ENCODE peak calls at places on chromosome 5, in four cellular contexts. E, A, V and U are unnamed samples.

GRCh38 chr5:172093965-172094364 is 87.5 kb upstream of the FBXW11 start:
- DNase-seq in V (peak; percentile 71), A (no peak), E (no peak), U (no peak)

GRCh38 chr5:172303090-172303995 is 19.8 kb upstream of the UBTD2 start:
- DNase-seq in V (no peak), A (no peak), E (no peak), U (no peak)

GRCh38 chr5:77630246-77631165 is 8.0 kb downstream of the OTP start:
- DNase-seq in E (peak; percentile 85), A (peak; percentile 83), V (peak; percentile 82), U (peak; percentile 38)

GRCh38 chr5:123809594-123810172 is 297.7 kb downstream of the CSNK1G3 start:
- DNase-seq in V (no peak), A (no peak), E (no peak), U (no peak)

GRCh38 chr5:14810282-14810681 is 61.3 kb downstream of the ANKH start:
- DNase-seq in E (no peak), V (no peak), A (no peak), U (no peak)

GRCh38 chr5:159017787-159018186 is 81.9 kb downstream of the EBF1 start:
- DNase-seq in E (peak; percentile 24), V (peak; percentile 43), A (peak; percentile 70), U (no peak)

GRCh38 chr5:140259509-140259908 is 43.4 kb downstream of the PFDN1 start:
- DNase-seq in E (no peak), V (no peak), A (peak; percentile 23), U (no peak)

GRCh38 chr5:126594676-126595485 is at the start of gene ALDH7A1:
- DNase-seq in A (peak; percentile 99), V (peak; percentile 93), E (peak; percentile 97), U (peak; percentile 77)

GRCh38 chr5:155098433-155098832 is 84.9 kb downstream of the KIF4B start:
- DNase-seq in A (no peak), V (no peak), E (no peak), U (no peak)

GRCh38 chr5:169296456-169297220 is 4.3 kb downstream of the SLIT3 start:
- DNase-seq in A (no peak), E (no peak), V (no peak), U (peak; percentile 45)

GRCh38 chr5:176365663-176366574 is 632 bp downstream of the ARL10 start:
- DNase-seq in E (no peak), A (peak; percentile 83), V (peak; percentile 96), U (no peak)

GRCh38 chr5:24623018-24623417 is 21.8 kb downstream of the CDH10 start:
- DNase-seq in V (no peak), E (no peak), A (peak; percentile 17), U (no peak)

GRCh38 chr5:73764586-73764985 is 138.6 kb downstream of the ARHGEF28 start:
- DNase-seq in A (no peak), E (peak; percentile 71), V (no peak), U (peak; percentile 92)

GRCh38 chr5:103511554-103511885 is 51.1 kb downstream of the NUDT12 start:
- DNase-seq in E (no peak), V (no peak), A (no peak), U (no peak)

GRCh38 chr5:113713051-113713450 is 199.6 kb downstream of the YTHDC2 start:
- DNase-seq in V (no peak), A (no peak), E (no peak), U (no peak)

GRCh38 chr5:142117579-142118420 is 9.2 kb downstream of the NDFIP1 start:
- DNase-seq in A (no peak), E (no peak), V (no peak), U (no peak)
- H3K4me1 ChIP-seq in A (peaks cover 22% of the 10 kb centered on the region), E (peaks cover 11% of the 10 kb centered on the region), V (peaks cover 9% of the 10 kb centered on the region), U (no peaks in the 10 kb centered on the region)

DNA sequence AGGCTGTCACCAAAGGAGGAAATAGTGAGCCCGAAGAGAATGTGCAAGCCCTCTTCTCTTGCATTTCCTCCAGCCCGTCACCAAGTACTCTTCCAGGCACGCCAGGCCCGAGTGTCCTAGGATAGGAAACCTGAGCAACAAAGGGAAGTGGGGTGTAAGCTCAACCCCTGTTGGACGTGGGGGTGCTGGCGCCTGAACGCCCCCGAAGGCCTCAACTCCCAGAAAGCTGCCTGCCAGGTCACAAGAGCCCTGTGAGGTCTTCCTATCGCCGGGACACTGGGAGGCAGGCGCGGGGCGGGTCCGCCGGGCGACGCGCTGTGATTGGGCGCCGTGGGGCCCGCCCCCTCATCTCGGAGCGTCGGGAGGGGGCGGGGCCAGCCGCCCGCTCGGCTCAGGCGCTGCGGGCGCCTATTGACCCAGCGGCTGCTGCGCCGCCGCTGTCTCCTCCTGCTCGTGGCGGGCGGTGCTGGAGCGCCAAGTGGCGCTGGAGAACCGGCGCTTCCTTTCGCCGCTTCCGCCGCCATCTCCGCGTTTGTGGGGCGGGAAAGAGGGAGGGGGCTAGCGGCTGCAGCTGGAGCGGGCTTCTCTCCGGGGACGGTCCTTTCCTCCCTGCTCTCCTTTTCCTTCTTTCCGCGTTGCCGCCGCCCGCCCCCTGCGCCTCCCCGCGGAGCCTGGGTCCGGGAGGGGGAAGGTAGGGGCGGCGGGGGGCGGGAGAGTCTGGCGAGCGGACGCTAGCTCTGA is 558 bp upstream of the MAN2A1 start:
- DNase-seq in V (peak; percentile 96), E (peak; percentile 66), A (peak; percentile 93), U (no peak)
- TF ChIP-seq REST in V (peak; percentile 13), E (no peak), A (no peak), U (no peak)

DNA sequence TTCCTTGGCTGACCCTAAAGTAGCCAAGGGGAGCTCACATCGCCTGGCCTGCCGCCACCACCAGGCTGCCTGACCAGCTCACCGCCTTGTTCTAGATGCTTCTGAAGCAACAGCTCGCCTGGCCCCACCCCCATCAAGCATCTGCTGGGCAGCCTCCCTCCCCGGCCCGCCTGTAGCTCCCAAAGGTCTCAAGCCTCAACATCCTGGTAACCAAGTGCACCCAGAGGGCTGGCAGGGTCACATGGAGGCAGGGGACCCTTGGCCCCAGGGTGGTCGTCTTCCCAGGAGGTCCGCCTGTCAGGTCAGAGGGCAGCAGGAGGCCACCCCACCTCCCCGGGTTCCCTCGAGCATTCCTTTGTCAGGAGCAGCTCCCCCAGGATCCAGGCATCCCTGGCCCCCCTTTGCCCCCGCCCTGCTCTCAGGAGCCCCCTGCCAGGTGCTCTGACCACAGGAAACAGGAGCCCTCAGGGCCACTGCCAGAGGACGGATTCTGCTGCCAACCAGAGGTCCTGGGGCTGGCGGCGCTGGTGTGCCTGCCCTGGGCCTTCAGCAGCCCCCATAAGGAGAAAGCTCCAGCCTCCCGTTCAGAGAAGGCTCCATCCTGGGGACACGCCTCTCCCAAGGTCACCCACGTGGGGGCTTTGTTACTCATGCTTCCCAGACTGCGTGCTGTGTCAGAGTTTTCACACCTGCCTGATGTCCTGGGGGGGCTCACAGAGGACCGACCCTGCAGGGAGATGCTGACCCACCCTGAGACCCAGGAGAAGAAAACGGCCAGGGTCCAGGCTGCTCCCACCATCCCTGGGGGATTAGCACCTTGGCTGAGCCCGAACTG is 3.5 kb upstream of the LRRC14B start:
- DNase-seq in A (no peak), E (no peak), V (no peak), U (no peak)
- H3K27ac ChIP-seq in A (no peak overlapping the region), E (no peak overlapping the region), V (no peak overlapping the region), U (peak overlapping the region; percentile 69)

DNA sequence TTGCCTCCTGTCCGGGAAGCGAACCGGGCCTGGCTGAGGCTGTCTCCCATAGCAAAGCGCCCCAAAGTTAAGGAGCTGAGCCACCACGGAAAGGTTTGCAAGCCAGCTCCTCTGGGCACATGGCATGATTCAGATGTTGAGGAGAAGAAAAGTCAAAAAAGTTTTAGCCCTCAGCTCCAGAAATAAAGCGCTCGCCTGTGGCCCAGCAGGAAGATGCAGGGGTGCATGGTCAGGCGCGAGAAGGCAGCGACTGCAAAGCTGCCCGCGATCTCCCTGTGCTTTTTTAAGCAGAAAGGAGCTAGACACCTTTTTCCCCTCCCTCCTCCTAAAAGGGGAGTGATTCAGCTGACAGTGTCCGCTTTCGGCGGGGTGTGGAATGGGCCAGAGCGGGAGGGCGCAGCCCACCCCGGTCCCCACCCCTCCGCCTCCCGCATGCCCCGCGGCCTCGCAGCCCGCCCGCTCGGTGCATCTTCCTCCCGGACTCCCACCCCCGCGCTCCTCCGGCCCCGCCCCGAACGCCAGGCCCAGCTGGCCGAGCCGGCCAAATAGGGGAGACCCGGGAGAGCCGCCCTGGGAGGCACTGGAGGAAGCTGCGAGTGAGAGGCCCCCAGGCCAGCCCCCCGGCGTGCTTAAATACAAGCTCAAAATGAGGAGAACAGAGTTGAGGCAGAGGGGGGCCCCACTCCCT is at the start of gene ADAMTS12:
- DNase-seq in V (peak; percentile 60), A (peak; percentile 71), E (no peak), U (no peak)
- H3K4me1 ChIP-seq in V (peaks cover 3% of the 10 kb centered on the region), A (peaks cover 36% of the 10 kb centered on the region), E (peaks cover 41% of the 10 kb centered on the region), U (no peaks in the 10 kb centered on the region)

DNA sequence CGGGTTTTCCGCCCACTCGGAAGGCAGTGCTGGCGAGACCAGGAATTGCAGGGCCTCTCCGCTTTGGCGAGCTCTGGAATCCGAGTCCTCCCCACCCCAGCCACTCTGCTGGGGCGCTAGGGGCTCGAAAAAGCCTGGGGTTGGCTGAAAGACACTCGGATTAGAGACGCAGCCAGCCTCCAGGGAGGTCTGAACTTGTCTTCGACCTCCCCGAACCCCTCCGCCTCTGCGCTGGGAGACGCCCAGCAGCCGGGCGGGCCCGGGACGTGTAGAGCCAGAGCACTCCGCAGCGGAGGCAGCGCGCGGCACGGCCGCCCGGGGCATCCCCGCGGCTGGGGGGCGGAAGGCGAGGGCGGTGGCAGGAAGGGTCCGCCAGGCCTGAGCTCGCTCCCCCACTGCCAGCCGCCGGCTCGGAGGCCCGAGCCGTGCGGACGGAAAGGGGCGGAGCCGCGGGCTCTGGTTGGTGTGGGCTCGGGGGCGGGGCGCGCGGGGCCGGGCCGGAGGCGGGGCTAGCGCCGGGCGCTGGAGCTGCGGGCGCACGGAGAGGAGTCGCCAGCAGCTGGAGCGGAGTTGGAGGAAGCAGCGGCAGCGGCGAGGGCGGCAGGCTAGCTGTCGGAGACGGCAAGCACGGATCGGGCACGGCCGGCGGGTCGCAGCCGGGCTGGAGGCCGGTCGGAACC is at the start of gene PIK3R1:
- DNase-seq in A (peak; percentile 95), V (peak; percentile 96), E (peak; percentile 88), U (peak; percentile 38)
- TF ChIP-seq REST in A (no peak), V (no peak), E (peak; percentile 47), U (no peak)

DNA sequence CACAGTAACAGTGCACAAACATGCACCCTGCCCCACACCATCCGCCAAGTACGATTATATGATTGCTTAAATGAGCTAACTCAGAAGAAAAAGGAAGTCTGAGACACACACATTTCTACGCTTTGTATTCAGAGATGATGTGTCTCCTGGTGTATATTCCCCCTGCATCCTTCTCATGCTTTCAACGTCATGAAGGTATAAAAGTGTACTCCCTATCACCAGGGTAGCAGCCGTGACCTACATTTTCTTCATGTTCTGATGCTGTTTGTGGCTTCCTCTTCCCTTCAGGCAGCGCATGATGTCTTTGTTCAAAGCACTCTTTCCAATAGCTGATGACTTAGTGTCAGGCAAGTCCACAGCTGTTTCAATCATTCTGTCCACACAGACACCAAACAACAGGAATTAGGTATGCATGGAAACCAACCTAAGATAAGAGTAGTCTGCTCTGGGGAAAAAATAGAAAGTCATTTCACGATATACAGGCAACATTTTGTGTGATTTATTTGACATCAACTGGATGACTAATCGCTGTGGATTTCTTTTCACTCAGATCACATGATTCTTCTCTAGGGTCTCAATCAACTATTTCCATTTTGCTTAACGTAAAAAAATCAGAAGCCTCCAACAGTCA is 269.4 kb upstream of the PTGER4 start:
- DNase-seq in E (no peak), A (no peak), V (no peak), U (no peak)
- H3K27ac ChIP-seq in E (no peak overlapping the region), A (no peak overlapping the region), V (no peak overlapping the region), U (no peak overlapping the region)

DNA sequence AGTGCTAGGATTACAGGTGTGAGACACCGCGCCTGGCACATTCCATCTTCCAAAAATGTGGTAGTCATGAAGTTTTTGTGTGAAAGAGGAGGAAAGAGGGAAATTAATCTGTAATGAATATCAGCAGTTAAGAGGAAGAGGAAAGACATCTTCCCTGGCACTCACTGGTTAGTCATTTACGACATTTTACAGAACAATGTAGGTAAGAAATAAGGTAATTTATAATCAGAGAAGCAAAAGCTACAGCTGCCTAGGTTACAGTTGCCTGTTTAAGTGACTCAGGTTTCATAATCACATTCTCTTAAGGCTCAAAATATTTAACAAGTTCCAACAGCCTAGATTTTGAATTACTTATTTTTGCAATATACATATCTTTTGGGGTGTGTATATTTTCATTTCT is 26.9 kb downstream of the CNOT6 start:
- DNase-seq in E (no peak), A (no peak), V (no peak), U (no peak)
- H3K4me1 ChIP-seq in E (peaks cover 7% of the 10 kb centered on the region), A (peaks cover 40% of the 10 kb centered on the region), V (no peaks in the 10 kb centered on the region), U (no peaks in the 10 kb centered on the region)